ENCODE peak calls at places on chromosomes 11 and 22, in four cellular contexts. C, M, R and N are unnamed samples.

GRCh38 chr22:41286639-41287091 is 678 bp upstream of the RANGAP1 start:
- DNase-seq in C (peak; percentile 23), M (no peak), R (peak; percentile 60), N (no peak)

GRCh38 chr11:36349345-36350136 is 53.5 kb downstream of the PRR5L start:
- DNase-seq in R (no peak), M (no peak), C (no peak), N (no peak)

GRCh38 chr11:44709966-44710365 is 16.8 kb upstream of the TSPAN18 start:
- DNase-seq in R (no peak), C (no peak), M (no peak), N (no peak)

GRCh38 chr22:50601669-50602337 is 1.2 kb downstream of the MAPK8IP2 start:
- DNase-seq in M (no peak), R (no peak), C (no peak), N (no peak)

GRCh38 chr11:67287355-67288197 is 1.5 kb upstream of the ANKRD13D start:
- DNase-seq in R (no peak), M (no peak), C (no peak), N (no peak)

GRCh38 chr22:41951898-41952474 is at the start of gene SMIM45:
- DNase-seq in R (no peak), M (peak; percentile 58), C (no peak), N (no peak)

GRCh38 chr11:72770799-72771198 is 18.6 kb upstream of the ARAP1 start:
- DNase-seq in M (no peak), C (no peak), R (no peak), N (no peak)

GRCh38 chr11:129937592-129938238 is 42.3 kb upstream of the NFRKB start:
- DNase-seq in R (no peak), C (no peak), M (no peak), N (no peak)

GRCh38 chr11:79466411-79466810 is 25.6 kb upstream of the TENM4 start:
- DNase-seq in M (no peak), C (no peak), R (no peak), N (no peak)

GRCh38 chr22:47111626-47112373 is 349.4 kb downstream of the TBC1D22A start:
- DNase-seq in M (no peak), C (no peak), R (no peak), N (no peak)

GRCh38 chr22:17665884-17666283 is 27.3 kb downstream of the BCL2L13 start:
- DNase-seq in C (no peak), R (no peak), M (no peak), N (no peak)

GRCh38 chr22:35452810-35453743 is 53.1 kb downstream of the MCM5 start:
- DNase-seq in C (no peak), R (no peak), M (no peak), N (no peak)

GRCh38 chr11:126007263-126007662 is 55.4 kb downstream of the CDON start:
- DNase-seq in C (peak; percentile 12), M (no peak), R (peak; percentile 47), N (peak; percentile 12)

GRCh38 chr11:86537541-86538222 is 134.7 kb downstream of the ME3 start:
- DNase-seq in C (no peak), M (no peak), R (no peak), N (no peak)

GRCh38 chr22:46409631-46410210 is 74.2 kb downstream of the TRMU start:
- DNase-seq in C (no peak), R (no peak), M (no peak), N (no peak)

GRCh38 chr11:134385774-134386565 is 26.1 kb downstream of the B3GAT1 start:
- DNase-seq in C (no peak), M (no peak), R (no peak), N (peak; percentile 38)

GRCh38 chr11:6404341-6405038 is 14.2 kb downstream of the SMPD1 start:
- DNase-seq in M (no peak), C (no peak), R (no peak), N (no peak)

GRCh38 chr11:43952401-43953342 is 10.2 kb downstream of the C11orf96 start:
- DNase-seq in M (no peak), C (peak; percentile 63), R (no peak), N (no peak)

GRCh38 chr11:63635762-63636465 is 21.7 kb upstream of the PLAAT3 start:
- DNase-seq in M (peak; percentile 82), R (peak; percentile 47), C (peak; percentile 73), N (peak; percentile 66)

GRCh38 chr11:121671276-121672168 is 218.8 kb upstream of the SORL1-AS1 start:
- DNase-seq in C (no peak), M (no peak), R (no peak), N (no peak)

GRCh38 chr11:82046778-82047177 is 686.9 kb downstream of the FAM181B start:
- DNase-seq in M (no peak), C (no peak), R (no peak), N (no peak)

GRCh38 chr11:9081153-9081552 is 10.2 kb downstream of the SCUBE2 start:
- DNase-seq in M (no peak), C (no peak), R (no peak), N (no peak)

GRCh38 chr22:46241397-46242007 is 8.6 kb downstream of the CDPF1 start:
- DNase-seq in M (no peak), R (no peak), C (peak; percentile 44), N (no peak)

GRCh38 chr11:10725114-10725906 is 25.7 kb upstream of the CTR9 start:
- DNase-seq in C (no peak), M (no peak), R (no peak), N (no peak)

GRCh38 chr11:21640491-21640890 is 552.4 kb upstream of the ANO5 start:
- DNase-seq in M (no peak), R (no peak), C (no peak), N (no peak)

GRCh38 chr11:16081756-16082531 is 274.4 kb downstream of the SOX6 start:
- DNase-seq in C (no peak), R (no peak), M (no peak), N (no peak)

GRCh38 chr11:112734207-112734606 is 227.0 kb upstream of the NCAM1 start:
- DNase-seq in C (no peak), M (peak; percentile 52), R (no peak), N (peak; percentile 37)

GRCh38 chr11:45803981-45804805 is 756 bp upstream of the SLC35C1 start:
- DNase-seq in M (peak; percentile 79), C (no peak), R (peak; percentile 18), N (peak; percentile 52)

GRCh38 chr11:113313601-113314000 is 782 bp upstream of the TTC12 start:
- DNase-seq in M (no peak), C (no peak), R (no peak), N (no peak)

DNA sequence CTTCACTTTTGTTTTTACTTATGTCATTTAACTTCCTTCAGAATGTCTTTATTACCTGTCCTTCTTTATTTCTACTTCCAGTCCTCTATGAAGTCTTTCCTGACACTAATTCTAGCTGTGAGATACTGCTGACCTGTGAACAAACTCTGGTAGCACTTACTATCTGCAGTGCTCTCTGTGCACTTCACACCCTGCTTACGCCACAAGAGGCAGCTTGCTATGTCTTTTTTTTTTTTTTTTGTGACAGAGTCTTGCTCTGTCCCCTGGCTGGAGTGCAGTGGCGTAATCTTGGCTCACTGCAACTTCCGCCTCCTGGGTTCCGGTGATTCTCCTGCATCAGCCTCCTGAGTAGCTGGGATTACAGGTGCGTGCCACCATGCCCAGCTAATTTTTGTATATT is 10.7 kb downstream of the STIM1 start:
- DNase-seq in R (peak; percentile 84), C (peak; percentile 54), M (no peak), N (no peak)
- TF ChIP-seq ELF4 in R (no peak), C (no peak), M (no peak), N (no peak)

DNA sequence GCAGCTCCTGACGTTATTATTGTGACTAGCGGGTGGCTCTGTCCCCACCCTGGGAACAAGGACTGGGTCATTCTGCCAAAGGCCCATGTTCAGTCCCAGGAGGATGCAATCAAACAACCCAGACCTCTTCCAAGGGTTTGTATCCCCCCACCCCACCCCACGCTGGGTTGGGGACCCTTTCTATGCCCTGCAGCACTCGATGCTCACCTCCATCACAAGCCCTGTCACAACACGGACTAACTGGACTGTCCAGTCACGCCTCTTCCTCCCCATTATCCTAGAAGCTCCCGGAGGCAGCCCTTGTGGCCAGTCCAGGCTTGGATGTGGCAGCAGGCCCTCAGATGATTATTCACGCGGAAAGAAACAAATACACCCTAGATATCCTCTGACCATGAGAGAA is 3.7 kb downstream of the SHANK2 start:
- DNase-seq in C (no peak), M (no peak), R (no peak), N (no peak)
- TF ChIP-seq ELF4 in C (no peak), M (no peak), R (no peak), N (no peak)

DNA sequence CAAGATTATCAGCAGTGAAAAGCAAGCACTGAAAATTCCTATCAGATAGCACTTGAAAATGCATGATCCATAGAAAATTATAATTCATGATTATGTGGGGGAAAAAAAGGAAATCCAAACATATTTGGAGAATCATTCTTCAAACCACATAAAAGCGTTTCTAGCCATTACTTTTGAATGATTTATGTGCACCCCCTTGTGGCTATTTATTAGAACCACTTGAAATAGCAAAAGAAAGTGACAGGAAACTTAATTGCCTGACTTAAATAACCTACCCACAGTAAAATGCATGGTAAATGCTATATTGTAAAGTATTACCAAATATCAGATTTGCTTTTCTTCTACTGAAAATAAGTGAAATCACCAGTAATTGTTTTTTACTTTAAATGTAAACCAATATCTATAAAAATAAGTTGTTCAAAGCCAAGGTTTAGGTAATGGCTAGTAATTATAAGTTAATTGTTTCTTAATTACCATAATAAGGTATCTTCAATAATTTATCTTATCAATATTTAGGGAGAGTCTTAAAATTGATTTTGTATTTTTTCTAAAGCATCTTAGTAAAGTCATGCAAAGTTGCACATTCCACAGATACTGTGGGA is 168.5 kb downstream of the ARHGAP42 start:
- DNase-seq in C (peak; percentile 13), R (peak; percentile 36), M (no peak), N (no peak)
- TF ChIP-seq ELF4 in C (no peak), R (no peak), M (no peak), N (no peak)

GRCh38 chr22:48300877-48301276 is 1526.8 kb downstream of the BRD1 start:
- DNase-seq in C (no peak), M (no peak), R (no peak), N (no peak)

GRCh38 chr22:48301421-48301820 is 1526.3 kb downstream of the BRD1 start:
- DNase-seq in R (no peak), M (no peak), C (no peak), N (no peak)

GRCh38 chr22:48299124-48299523 is 1528.5 kb downstream of the BRD1 start:
- DNase-seq in R (no peak), M (no peak), C (no peak), N (no peak)

GRCh38 chr22:48301908-48302307 is 1525.8 kb downstream of the BRD1 start:
- DNase-seq in M (no peak), C (no peak), R (no peak), N (no peak)

DNA sequence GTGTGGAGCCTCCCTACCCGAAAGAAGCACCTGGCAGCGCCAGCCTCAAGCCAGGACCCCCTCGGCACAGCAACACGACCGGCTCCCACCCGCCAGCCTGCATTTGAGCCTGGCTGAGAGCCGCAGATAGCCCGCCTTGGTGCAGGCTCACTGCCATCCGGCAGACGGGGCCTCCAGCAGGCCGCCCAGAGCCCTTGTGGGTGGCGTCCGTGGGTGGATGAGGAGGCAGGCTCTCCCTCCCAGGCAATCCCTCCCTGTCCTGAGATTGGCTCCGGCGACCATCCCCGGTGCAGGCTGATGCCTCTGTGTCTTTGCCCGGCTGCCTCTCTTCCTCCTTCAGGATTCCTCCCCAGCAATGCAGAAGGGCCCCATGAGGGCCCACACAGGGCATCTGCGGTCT is 1527.9 kb downstream of the BRD1 start:
- DNase-seq in M (no peak), R (no peak), C (no peak), N (no peak)
- TF ChIP-seq ELF4 in M (no peak), R (no peak), C (no peak), N (no peak)